ENCODE peak calls at places on chromosome 6, in six cellular contexts. W, H, Y, V, M and R are unnamed samples. For H3K4me1 and H3K36me3, the result is how much of the 10 kb centered on the place peaks cover.

GRCh38 chr6:17725083-17725482 is 18.4 kb upstream of the NUP153 start:
- DNase-seq in W (no peak), H (peak), Y (peak), V (peak), M (peak), R (peak)

GRCh38 chr6:146915671-146916127 is 288.5 kb upstream of the STXBP5 start:
- DNase-seq in W (no peak), H (no peak), Y (peak), V (no peak), M (no peak), R (no peak)

GRCh38 chr6:36442083-36442670 is 477 bp downstream of the PXT1 start:
- DNase-seq in W (no peak), H (no peak), Y (no peak), V (peak), M (no peak), R (no peak)

GRCh38 chr6:106746660-106747059 is 117.3 kb downstream of the QRSL1 start:
- DNase-seq in W (no peak), H (no peak), Y (peak), V (no peak), M (no peak), R (no peak)

GRCh38 chr6:163182696-163183095 is 231.8 kb upstream of the QKI start:
- DNase-seq in W (no peak), H (no peak), Y (no peak), V (no peak), M (no peak), R (no peak)

GRCh38 chr6:101730954-101731353 is 337.4 kb downstream of the GRIK2 start:
- DNase-seq in W (no peak), H (no peak), Y (peak), V (no peak), M (no peak), R (no peak)

GRCh38 chr6:5286780-5287179 is 25.5 kb downstream of the FARS2 start:
- DNase-seq in W (no peak), H (no peak), Y (no peak), V (no peak), M (no peak), R (no peak)

GRCh38 chr6:170116643-170117042 is 174.2 kb downstream of the DLL1 start:
- DNase-seq in W (peak), H (no peak), Y (no peak), V (no peak), M (peak), R (peak)

GRCh38 chr6:46821348-46821992 is 28.3 kb downstream of the MEP1A start:
- DNase-seq in W (no peak), H (no peak), Y (no peak), V (no peak), M (no peak), R (no peak)

GRCh38 chr6:137933696-137934095 is 66.6 kb downstream of the TNFAIP3 start:
- DNase-seq in W (no peak), H (peak), Y (peak), V (no peak), M (peak), R (no peak)

GRCh38 chr6:28693751-28694443 is 168.2 kb downstream of the GPX5 start:
- DNase-seq in W (no peak), H (no peak), Y (no peak), V (no peak), M (no peak), R (no peak)

GRCh38 chr6:135135835-135136234 is 45.3 kb upstream of the MYB start:
- DNase-seq in W (no peak), H (no peak), Y (no peak), V (no peak), M (no peak), R (no peak)

GRCh38 chr6:105839266-105839665 is 246.9 kb upstream of the PRDM1 start:
- DNase-seq in W (no peak), H (no peak), Y (peak), V (no peak), M (no peak), R (no peak)

GRCh38 chr6:46932941-46933340 is 11.2 kb upstream of the ADGRF5 start:
- DNase-seq in W (no peak), H (no peak), Y (no peak), V (no peak), M (no peak), R (no peak)

GRCh38 chr6:38012573-38012972 is 193.0 kb downstream of the ZFAND3 start:
- DNase-seq in W (no peak), H (no peak), Y (peak), V (no peak), M (no peak), R (no peak)

GRCh38 chr6:48177786-48178185 is 66.8 kb upstream of the PTCHD4 start:
- DNase-seq in W (no peak), H (no peak), Y (no peak), V (no peak), M (no peak), R (no peak)

GRCh38 chr6:73236147-73236750 is 11.0 kb upstream of the KHDC1L start:
- DNase-seq in W (no peak), H (no peak), Y (peak), V (no peak), M (no peak), R (no peak)

GRCh38 chr6:127956260-127956888 is 55.5 kb upstream of the THEMIS start:
- DNase-seq in W (no peak), H (no peak), Y (no peak), V (no peak), M (no peak), R (no peak)

GRCh38 chr6:153160221-153160620 is 29.1 kb upstream of the RGS17 start:
- DNase-seq in W (no peak), H (no peak), Y (peak), V (no peak), M (no peak), R (no peak)

GRCh38 chr6:32092760-32093497 is 16.2 kb downstream of the TNXB start:
- DNase-seq in W (peak), H (no peak), Y (peak), V (no peak), M (no peak), R (no peak)

GRCh38 chr6:551405-551804 is 105.5 kb downstream of the HUS1B start:
- DNase-seq in W (no peak), H (no peak), Y (peak), V (no peak), M (no peak), R (no peak)

GRCh38 chr6:33172307-33173227 is 19.7 kb downstream of the COL11A2 start:
- DNase-seq in W (peak), H (no peak), Y (peak), V (no peak), M (no peak), R (no peak)

GRCh38 chr6:85612690-85613474 is 19.2 kb upstream of the SNX14 start:
- DNase-seq in W (peak), H (no peak), Y (no peak), V (no peak), M (no peak), R (no peak)

GRCh38 chr6:160960067-160960466 is 31.5 kb upstream of the MAP3K4 start:
- DNase-seq in W (no peak), H (no peak), Y (no peak), V (no peak), M (no peak), R (no peak)

GRCh38 chr6:63598251-63599036 is 26.2 kb downstream of the LOC128125822 start:
- DNase-seq in W (no peak), H (peak), Y (peak), V (peak), M (peak), R (peak)

GRCh38 chr6:87922191-87922946 is 125.3 kb upstream of the SPACA1 start:
- DNase-seq in W (no peak), H (no peak), Y (no peak), V (no peak), M (no peak), R (no peak)

GRCh38 chr6:101851911-101852310 is 458.4 kb downstream of the GRIK2 start:
- DNase-seq in W (no peak), H (no peak), Y (peak), V (no peak), M (no peak), R (no peak)

GRCh38 chr6:44594471-44594870 is 207.0 kb downstream of the CDC5L start:
- DNase-seq in W (no peak), H (no peak), Y (no peak), V (no peak), M (no peak), R (no peak)

GRCh38 chr6:117167520-117168271 is 97.7 kb upstream of the VGLL2 start:
- DNase-seq in W (no peak), H (no peak), Y (peak), V (no peak), M (no peak), R (peak)

GRCh38 chr6:124066995-124067552 is 263.4 kb downstream of the NKAIN2 start:
- DNase-seq in W (no peak), H (no peak), Y (no peak), V (no peak), M (no peak), R (no peak)

GRCh38 chr6:6972456-6972855 is 135.3 kb upstream of the RREB1 start:
- DNase-seq in W (no peak), H (no peak), Y (peak), V (no peak), M (no peak), R (no peak)

DNA sequence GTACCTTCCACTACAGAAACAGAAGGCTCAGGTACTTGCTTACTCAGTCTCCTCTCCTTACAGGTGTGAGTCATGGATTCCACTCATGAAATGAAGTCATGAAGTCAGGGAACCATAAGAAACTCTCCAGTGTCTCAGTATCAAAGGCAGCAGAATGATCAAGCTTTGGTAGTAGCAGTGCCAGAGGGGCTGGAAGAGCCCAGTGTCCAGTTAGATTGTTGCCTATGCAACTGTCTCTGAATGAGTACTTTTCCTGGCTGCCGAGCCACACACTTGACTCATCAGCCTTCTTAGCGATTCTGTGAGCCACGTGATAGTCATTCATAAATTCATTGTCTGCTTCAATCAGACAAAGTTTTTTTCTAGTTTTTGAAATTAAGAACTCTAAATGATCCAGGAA is 52.2 kb upstream of the DTNBP1 start:
- DNase-seq in W (no peak), H (no peak), Y (no peak), V (no peak), M (no peak), R (no peak)
- H3K4me1 ChIP-seq in W (under half), H (under half), Y (under half), V (under half), M (under half), R (under half)

GRCh38 chr6:3745566-3746118 is 5.9 kb downstream of the PXDC1 start:
- DNase-seq in W (no peak), H (no peak), Y (no peak), V (peak), M (no peak), R (no peak)

GRCh38 chr6:3744901-3745470 is 6.5 kb downstream of the PXDC1 start:
- DNase-seq in W (peak), H (no peak), Y (no peak), V (no peak), M (no peak), R (peak)

GRCh38 chr6:3743541-3743940 is 8.0 kb downstream of the PXDC1 start:
- DNase-seq in W (no peak), H (no peak), Y (no peak), V (peak), M (no peak), R (no peak)

GRCh38 chr6:3742426-3743344 is 8.8 kb downstream of the PXDC1 start:
- DNase-seq in W (peak), H (peak), Y (peak), V (peak), M (peak), R (peak)

DNA sequence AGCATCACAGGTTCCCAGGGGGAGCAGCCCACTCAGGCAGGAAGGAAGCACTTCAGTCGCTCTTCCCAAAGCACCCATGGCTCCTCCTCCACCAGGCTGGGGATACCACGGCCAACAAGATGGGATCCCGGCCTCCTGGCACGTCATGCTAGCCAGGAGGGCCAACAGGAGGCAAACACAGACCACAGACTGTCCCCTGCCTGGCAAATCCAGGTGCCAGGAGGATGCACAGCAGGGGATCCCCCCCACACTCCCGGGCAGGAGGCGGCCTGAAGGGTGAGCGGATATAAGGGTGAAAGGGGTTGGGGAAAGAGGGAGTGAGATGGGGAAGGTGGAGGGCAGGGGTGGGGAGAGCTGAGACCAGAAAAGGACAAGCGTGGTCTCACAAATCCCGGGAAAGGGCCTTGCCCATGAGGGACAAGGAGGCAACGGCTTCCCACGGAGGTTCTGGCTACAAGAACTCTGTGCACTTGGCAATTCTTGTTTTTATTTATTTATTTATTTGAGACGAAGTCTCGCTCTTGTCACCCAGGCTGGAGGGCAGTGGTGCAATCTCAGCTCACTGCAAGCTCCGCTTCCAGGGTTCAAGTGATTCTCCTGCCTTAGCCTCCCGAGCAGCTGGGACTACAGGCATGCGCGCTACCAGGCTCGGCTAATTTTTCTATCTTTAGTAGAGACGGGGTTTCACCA is 7.2 kb downstream of the PXDC1 start:
- DNase-seq in W (peak), H (no peak), Y (no peak), V (peak), M (no peak), R (peak)
- H3K36me3 ChIP-seq in W (under half), H (under half), Y (under half), V (under half), M (under half), R (under half)

DNA sequence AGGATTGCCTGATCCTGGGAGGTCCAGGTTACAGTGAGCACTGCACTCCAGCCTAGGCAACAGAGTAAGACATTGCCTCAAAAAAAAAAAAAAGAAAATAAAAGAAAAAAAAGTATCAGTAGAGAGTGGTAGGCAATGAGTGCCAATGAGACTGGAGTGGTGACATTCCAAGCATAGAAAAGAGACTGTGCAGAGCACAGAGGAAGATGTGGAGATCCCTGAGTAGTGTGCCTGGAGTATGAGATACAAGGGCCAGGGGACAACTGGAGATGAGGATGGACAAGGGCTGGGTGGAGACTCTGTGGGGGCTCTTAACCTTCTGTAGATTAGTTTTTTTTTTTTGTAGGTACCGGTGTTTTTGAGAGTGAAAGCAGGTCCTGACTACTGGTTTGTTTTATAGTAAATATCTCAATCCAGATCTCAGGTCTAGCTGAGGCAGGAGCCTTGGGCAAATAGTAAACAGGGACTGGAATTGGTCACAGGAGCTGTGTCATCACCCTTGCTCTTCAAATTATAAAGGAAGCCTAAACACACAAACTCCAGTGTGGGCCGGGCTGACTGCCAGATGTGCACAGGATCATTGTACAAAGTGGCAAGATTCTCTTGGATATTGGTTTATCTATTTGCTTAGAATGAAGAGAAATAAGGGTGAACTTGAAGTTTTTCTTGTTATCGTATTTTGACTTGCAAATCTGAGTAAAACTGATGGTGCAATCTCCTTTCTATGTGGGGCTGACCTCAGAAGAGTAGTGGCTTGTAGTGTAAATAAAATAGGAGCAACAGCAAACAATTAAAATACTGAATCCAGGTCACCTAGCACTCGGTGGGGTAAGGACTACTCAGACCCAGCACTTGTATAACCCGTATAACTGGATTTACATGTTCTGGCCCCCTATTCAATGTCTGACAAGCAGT is 144.9 kb downstream of the SOX4 start:
- DNase-seq in W (no peak), H (no peak), Y (peak), V (no peak), M (no peak), R (no peak)
- H3K4me1 ChIP-seq in W (under half), H (under half), Y (under half), V (under half), M (under half), R (under half)

DNA sequence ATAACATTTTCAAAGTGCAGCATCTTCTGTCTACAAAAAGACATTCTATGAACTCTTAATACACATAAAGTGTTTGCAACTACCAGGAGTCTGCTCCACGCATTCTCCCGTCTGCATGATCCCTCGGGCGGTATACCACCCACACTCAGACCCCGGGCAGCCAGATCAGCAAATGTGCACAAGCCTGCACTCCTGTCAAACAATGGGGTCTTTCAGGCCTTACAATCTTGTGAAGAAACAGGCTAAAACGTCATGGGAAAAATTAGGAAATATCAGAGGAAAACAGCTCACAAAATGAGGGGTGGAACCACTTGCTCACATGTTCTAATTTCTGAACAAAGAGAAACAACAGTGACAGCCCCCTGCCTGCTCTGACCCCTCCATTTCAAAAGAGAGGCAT is 69.5 kb downstream of the BACH2 start:
- DNase-seq in W (no peak), H (no peak), Y (no peak), V (no peak), M (peak), R (no peak)
- H3K36me3 ChIP-seq in W (under half), H (under half), Y (under half), V (under half), M (under half), R (under half)